ENCODE peak calls at places on chromosomes 16 and 17, in six cellular contexts. B is OCI-LY7, F is SJSA1, P is ovary, T is A673, V is body of pancreas. I is an unnamed sample.

GRCh38 chr16:14600164-14600563 is 29.9 kb downstream of the PARN start:
- DNase-seq in B (peak; percentile 47), F (no peak), P (no peak), T (peak; percentile 30), V (no peak), I (peak; percentile 9)

GRCh38 chr16:67805718-67806427 is 487 bp downstream of the RANBP10 start:
- DNase-seq in B (peak; percentile 38), F (no peak), P (peak; percentile 39), T (no peak), V (no peak), I (no peak)

GRCh38 chr17:60743812-60744211 is 66.2 kb downstream of the BCAS3 start:
- DNase-seq in B (no peak), F (no peak), P (no peak), T (peak; percentile 77), V (peak; percentile 25), I (peak; percentile 72)

GRCh38 chr17:57995076-57995956 is 7.3 kb upstream of the VEZF1 start:
- DNase-seq in B (peak; percentile 77), F (peak; percentile 83), P (peak; percentile 48), T (peak; percentile 88), V (peak; percentile 77), I (no peak)

GRCh38 chr17:31838641-31839225 is 20.3 kb downstream of the COPRS start:
- DNase-seq in B (no peak), F (no peak), P (no peak), T (no peak), V (no peak), I (no peak)

GRCh38 chr16:65655802-65656201 is 533.9 kb upstream of the CDH11 start:
- DNase-seq in B (no peak), F (no peak), P (no peak), T (peak; percentile 82), V (no peak), I (no peak)

GRCh38 chr16:85431431-85432124 is 181.5 kb upstream of the GSE1 start:
- DNase-seq in B (no peak), F (peak; percentile 33), P (no peak), T (no peak), V (no peak), I (no peak)

GRCh38 chr17:40791808-40792436 is 7.8 kb downstream of the KRT28 start:
- DNase-seq in B (no peak), F (no peak), P (no peak), T (peak; percentile 31), V (no peak), I (no peak)

GRCh38 chr16:58591083-58591482 is 38.5 kb downstream of the CNOT1 start:
- DNase-seq in B (no peak), F (no peak), P (no peak), T (no peak), V (no peak), I (no peak)

GRCh38 chr17:59839646-59840328 is 53.0 kb downstream of the TUBD1 start:
- DNase-seq in B (no peak), F (no peak), P (no peak), T (no peak), V (no peak), I (peak; percentile 25)

GRCh38 chr17:82064433-82065192 is 991 bp downstream of the DUS1L start:
- DNase-seq in B (peak; percentile 65), F (no peak), P (no peak), T (no peak), V (no peak), I (no peak)

GRCh38 chr16:56749806-56750491 is 20.0 kb downstream of the NUP93 start:
- DNase-seq in B (no peak), F (no peak), P (no peak), T (no peak), V (no peak), I (no peak)

GRCh38 chr16:54718376-54718775 is 212.3 kb upstream of the IRX5 start:
- DNase-seq in B (no peak), F (no peak), P (no peak), T (no peak), V (no peak), I (no peak)

GRCh38 chr17:42472709-42473521 is 14.2 kb downstream of the ATP6V0A1 start:
- DNase-seq in B (no peak), F (no peak), P (no peak), T (no peak), V (no peak), I (peak; percentile 24)

GRCh38 chr17:27473748-27474609 is 17.7 kb downstream of the KSR1 start:
- DNase-seq in B (peak; percentile 52), F (no peak), P (no peak), T (no peak), V (peak; percentile 81), I (no peak)

GRCh38 chr16:22381392-22381791 is 7.0 kb upstream of the CDR2 start:
- DNase-seq in B (no peak), F (no peak), P (no peak), T (no peak), V (no peak), I (no peak)

GRCh38 chr16:24652209-24652712 is 77.2 kb upstream of the TNRC6A start:
- DNase-seq in B (no peak), F (no peak), P (no peak), T (no peak), V (no peak), I (no peak)

GRCh38 chr16:28623172-28623711 is 13.4 kb upstream of the SULT1A1 start:
- DNase-seq in B (peak; percentile 94), F (peak; percentile 22), P (no peak), T (peak; percentile 51), V (peak; percentile 81), I (peak; percentile 52)

GRCh38 chr17:45427181-45427835 is 5.4 kb downstream of the ARHGAP27 start:
- DNase-seq in B (no peak), F (no peak), P (no peak), T (no peak), V (no peak), I (no peak)

GRCh38 chr17:45428954-45429337 is 3.7 kb downstream of the ARHGAP27 start:
- DNase-seq in B (peak; percentile 60), F (no peak), P (no peak), T (no peak), V (no peak), I (no peak)

GRCh38 chr17:45429338-45430005 is 3.2 kb downstream of the ARHGAP27 start:
- DNase-seq in B (no peak), F (no peak), P (no peak), T (peak; percentile 33), V (no peak), I (peak; percentile 31)

GRCh38 chr17:45426561-45426960 is 6.1 kb downstream of the ARHGAP27 start:
- DNase-seq in B (no peak), F (no peak), P (no peak), T (no peak), V (no peak), I (no peak)

GRCh38 chr17:45428050-45428953 is 4.4 kb downstream of the ARHGAP27 start:
- DNase-seq in B (peak; percentile 81), F (no peak), P (peak; percentile 55), T (peak; percentile 80), V (peak; percentile 73), I (peak; percentile 52)
- H3K27ac ChIP-seq in B (peak overlapping the region; percentile 76), F (no peak overlapping the region), P (no peak overlapping the region), T (no peak overlapping the region), V (peak overlapping the region; percentile 27), I (no peak overlapping the region)

GRCh38 chr17:75908201-75908600 is 3.5 kb upstream of the MRPL38 start:
- DNase-seq in B (no peak), F (peak; percentile 55), P (no peak), T (no peak), V (no peak), I (no peak)
- H3K4me1 ChIP-seq in B (peaks cover 55% of the 10 kb centered on the region), F (peaks cover 14% of the 10 kb centered on the region), P (peaks cover 2% of the 10 kb centered on the region), T (peaks cover 8% of the 10 kb centered on the region), V (peaks cover 16% of the 10 kb centered on the region), I (peaks cover 19% of the 10 kb centered on the region)

DNA sequence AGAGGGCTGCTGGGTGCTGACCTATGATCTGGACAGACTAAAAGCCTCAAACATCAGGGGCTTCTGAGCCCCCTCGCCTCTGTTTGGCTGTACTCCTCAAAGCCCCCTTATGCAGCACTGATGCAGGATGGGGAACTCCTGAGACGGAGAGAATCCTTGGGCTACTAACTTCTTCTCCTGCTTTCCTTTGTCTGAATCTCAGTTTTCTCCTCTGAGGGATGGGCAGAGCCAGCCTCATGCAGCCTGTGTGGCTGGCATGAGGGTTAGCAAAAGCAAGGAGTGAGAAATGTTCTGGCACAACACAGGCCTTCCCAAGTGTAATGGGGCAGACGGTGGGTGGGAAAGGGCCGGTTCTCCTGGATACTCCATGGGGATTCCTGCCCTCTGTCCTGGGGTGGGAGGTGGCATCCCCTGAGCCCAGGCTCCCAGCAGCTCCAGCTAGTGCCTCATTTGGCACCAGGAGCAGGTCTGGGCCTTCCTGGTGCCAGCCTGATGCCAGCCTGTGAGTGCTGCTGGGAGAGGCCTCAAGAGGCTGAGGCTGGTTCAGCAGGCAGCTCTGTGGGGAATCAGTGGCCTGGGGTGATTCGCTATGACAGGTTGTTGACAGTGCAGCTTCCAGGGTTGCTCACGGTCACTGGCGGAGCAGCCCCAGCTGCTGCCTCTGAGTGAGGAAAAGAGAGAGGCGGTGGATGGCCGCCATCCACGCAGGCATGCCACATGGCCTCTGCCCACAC is 4.0 kb upstream of the BRD7 start:
- DNase-seq in B (no peak), F (no peak), P (no peak), T (no peak), V (peak; percentile 44), I (peak; percentile 25)
- H3K27ac ChIP-seq in B (no peak overlapping the region), F (no peak overlapping the region), P (no peak overlapping the region), T (no peak overlapping the region), V (peak overlapping the region; percentile 30), I (no peak overlapping the region)

GRCh38 chr16:73054732-73055481 is 7.0 kb upstream of the ZFHX3 start:
- DNase-seq in B (peak; percentile 11), F (no peak), P (no peak), T (peak; percentile 34), V (no peak), I (peak; percentile 67)
- H3K4me1 ChIP-seq in B (peaks cover 47% of the 10 kb centered on the region), F (peaks cover 74% of the 10 kb centered on the region), P (peaks cover 8% of the 10 kb centered on the region), T (peaks cover 56% of the 10 kb centered on the region), V (peaks cover 62% of the 10 kb centered on the region), I (peaks cover 37% of the 10 kb centered on the region)

DNA sequence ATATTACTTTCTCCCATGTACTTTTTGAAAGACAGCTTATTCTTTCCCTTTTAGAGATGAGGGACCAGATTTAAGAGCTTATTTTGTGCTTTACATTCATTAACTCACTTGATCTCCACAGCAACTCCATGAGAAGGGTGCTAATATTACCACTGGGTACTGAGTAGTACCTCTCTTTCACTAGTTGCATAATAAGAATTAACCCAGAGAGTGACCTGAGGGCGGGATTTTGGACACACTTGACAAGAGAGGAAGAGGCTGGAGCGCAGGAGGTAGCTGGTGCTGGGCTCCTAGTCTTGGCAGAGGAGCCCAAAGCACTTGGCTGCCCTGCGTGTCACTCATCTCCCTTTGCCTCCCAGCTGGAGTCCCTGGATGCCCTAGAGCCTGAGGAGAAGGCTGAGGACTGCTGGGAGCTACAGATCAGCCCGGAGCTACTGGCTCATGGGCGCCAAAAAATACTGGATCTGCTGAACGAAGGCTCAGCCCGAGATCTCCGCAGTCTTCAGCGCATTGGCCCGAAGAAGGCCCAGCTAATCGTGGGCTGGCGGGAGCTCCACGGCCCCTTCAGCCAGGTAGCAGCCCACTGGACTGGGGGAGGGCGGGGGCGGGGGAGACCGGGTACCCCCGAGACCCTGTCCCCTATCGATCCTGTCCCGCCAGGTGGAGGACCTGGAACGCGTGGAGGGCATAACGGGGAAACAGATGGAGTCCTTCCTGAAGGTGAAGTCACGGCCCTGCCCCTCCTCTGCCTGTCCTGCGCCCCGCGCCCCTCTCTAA is 1.7 kb upstream of the MAZ start:
- DNase-seq in B (peak; percentile 53), F (no peak), P (peak; percentile 66), T (peak; percentile 48), V (peak; percentile 65), I (no peak)
- H3K27ac ChIP-seq in B (peak overlapping the region; percentile 88), F (peak overlapping the region; percentile 95), P (peak overlapping the region; percentile 99), T (peak overlapping the region; percentile 89), V (peak overlapping the region; percentile 96), I (peak overlapping the region; percentile 81)

DNA sequence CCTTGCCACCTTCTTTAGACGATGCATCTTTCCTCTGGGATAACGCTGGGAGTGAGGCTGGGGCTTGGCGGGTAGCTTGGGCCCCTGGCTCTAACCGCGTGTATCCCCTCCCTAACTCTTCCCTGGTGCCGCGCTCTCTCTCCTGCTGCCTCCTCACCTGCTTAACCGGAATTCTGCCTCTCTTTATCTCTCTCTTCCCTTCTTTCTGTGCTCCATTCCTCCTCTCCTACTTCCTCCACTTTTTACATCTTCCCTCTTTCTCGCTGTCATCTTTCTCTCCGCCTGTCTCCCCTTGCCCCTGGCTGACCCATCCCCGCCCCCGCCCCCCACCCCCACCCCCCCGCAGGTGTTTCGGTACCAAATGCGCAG is 2.7 kb downstream of the LHX1 start:
- DNase-seq in B (no peak), F (no peak), P (no peak), T (no peak), V (no peak), I (no peak)
- H3K4me1 ChIP-seq in B (no peaks in the 10 kb centered on the region), F (peaks cover 26% of the 10 kb centered on the region), P (peaks cover 6% of the 10 kb centered on the region), T (peaks cover 5% of the 10 kb centered on the region), V (peaks cover 64% of the 10 kb centered on the region), I (no peaks in the 10 kb centered on the region)